ENCODE peak calls at places on chromosomes 13 and 19, in six cellular contexts. B is IMR-90, N is breast epithelium, I is mucosa of descending colon, A is astrocyte of the spinal cord, P is foreskin fibroblast. H is an unnamed sample.

GRCh38 chr19:32311371-32311770 is 34.0 kb upstream of the ZNF507 start:
- DNase-seq in I (no peak), B (no peak), A (no peak), P (no peak), N (no peak), H (no peak)

GRCh38 chr13:74683411-74683810 is 549.2 kb upstream of the KLF12 start:
- DNase-seq in I (no peak), A (no peak), P (no peak), N (no peak), B (no peak), H (no peak)

GRCh38 chr13:113411216-113412023 is 41.9 kb downstream of the ADPRHL1 start:
- DNase-seq in P (peak), I (peak), A (peak), B (peak), N (no peak), H (peak)

GRCh38 chr13:26186995-26187394 is 35.1 kb downstream of the RNF6 start:
- DNase-seq in N (no peak), B (no peak), P (peak), A (no peak), I (peak), H (no peak)

GRCh38 chr13:26061947-26062346 is 10.1 kb upstream of the SHISA2 start:
- DNase-seq in A (peak), B (peak), I (no peak), N (no peak), P (peak), H (peak)

GRCh38 chr19:17424743-17425365 is 5.0 kb downstream of the MVB12A start:
- DNase-seq in B (peak), I (no peak), N (no peak), P (peak), A (peak), H (no peak)

GRCh38 chr19:1063030-1063908 is 3.7 kb upstream of the ARHGAP45 start:
- DNase-seq in I (peak), P (no peak), B (no peak), N (no peak), A (no peak), H (no peak)

GRCh38 chr19:28292822-28293500 is 920.0 kb downstream of the UQCRFS1 start:
- DNase-seq in I (no peak), B (no peak), A (no peak), P (peak), N (no peak), H (no peak)

GRCh38 chr19:17448190-17448967 is at the start of gene TMEM221:
- DNase-seq in N (no peak), P (peak), B (no peak), A (no peak), I (peak), H (no peak)

GRCh38 chr19:5287066-5287465 is 53.5 kb downstream of the PTPRS start:
- DNase-seq in N (no peak), B (no peak), P (no peak), I (no peak), A (no peak), H (no peak)

GRCh38 chr13:30739646-30740642 is 4.6 kb downstream of the ALOX5AP start:
- DNase-seq in B (peak), I (no peak), N (no peak), P (peak), A (peak), H (peak)

GRCh38 chr13:76854894-76855293 is 31.3 kb downstream of the KCTD12 start:
- DNase-seq in A (peak), P (peak), B (peak), N (no peak), I (no peak), H (no peak)

GRCh38 chr13:33644607-33645543 is 173.1 kb upstream of the RFC3 start:
- DNase-seq in A (no peak), P (peak), B (peak), N (no peak), I (no peak), H (no peak)

GRCh38 chr19:5534787-5535586 is 32.8 kb downstream of the TINCR start:
- DNase-seq in B (peak), I (no peak), P (peak), A (no peak), N (no peak), H (no peak)

GRCh38 chr13:101454767-101455166 is 2.3 kb downstream of the ITGBL1 start:
- DNase-seq in N (no peak), B (peak), P (peak), I (no peak), A (peak), H (no peak)

GRCh38 chr13:46553886-46554855 is 1.2 kb downstream of the LRCH1 start:
- DNase-seq in P (peak), B (peak), I (peak), N (peak), A (peak), H (no peak)

GRCh38 chr13:111610879-111611278 is 290.4 kb downstream of the TEX29 start:
- DNase-seq in B (no peak), A (no peak), P (no peak), I (no peak), N (no peak), H (no peak)

GRCh38 chr13:52991344-52992020 is 37.1 kb upstream of the OLFM4 start:
- DNase-seq in A (no peak), B (no peak), P (no peak), N (no peak), I (no peak), H (no peak)

DNA sequence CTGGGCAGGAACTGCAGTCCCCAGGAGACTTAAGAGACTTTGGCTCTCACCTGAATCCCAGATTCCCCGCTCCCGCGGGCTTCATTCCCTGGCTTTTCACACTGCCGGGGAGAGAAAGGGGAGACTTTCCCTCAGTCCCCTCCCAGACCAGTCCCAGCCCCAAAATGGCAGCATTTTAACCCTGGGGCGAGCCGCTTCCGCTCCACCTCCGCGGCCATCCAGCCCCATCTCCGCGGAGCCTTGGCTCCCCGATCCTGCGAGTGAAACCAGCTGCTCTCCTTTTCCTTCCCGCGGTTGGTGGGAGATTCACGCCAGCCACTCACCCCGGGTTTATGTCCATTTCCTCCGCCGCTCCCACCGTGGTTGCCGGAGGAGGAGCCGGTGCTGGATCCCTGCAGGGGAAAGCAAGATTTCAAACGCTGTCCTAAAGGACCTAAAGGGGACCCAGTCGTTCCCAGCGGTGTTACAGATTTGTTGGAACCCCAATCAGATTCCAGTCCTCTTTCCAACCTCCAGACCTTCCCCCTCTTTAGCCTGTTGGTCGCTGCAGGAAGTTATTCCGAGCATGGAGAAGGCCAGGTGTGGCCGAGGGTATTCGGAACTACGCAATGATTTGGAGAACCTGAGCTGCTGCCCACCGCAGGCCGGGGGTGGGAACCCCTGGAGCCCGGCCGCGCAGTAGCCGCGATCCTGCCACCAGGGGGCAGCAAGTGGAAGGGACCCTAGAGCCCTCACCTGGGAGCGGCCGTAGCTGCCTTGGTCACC is 3.4 kb downstream of the DMKN start:
- DNase-seq in A (peak), B (peak), I (peak), P (peak), N (peak), H (no peak)
- H3K4me3 ChIP-seq in A (no peak), B (peak), I (no peak), P (peak), N (peak), H (peak)

GRCh38 chr13:99856021-99856420 is 115.5 kb downstream of the ZIC5 start:
- DNase-seq in B (no peak), A (no peak), N (no peak), P (no peak), I (no peak), H (no peak)

GRCh38 chr13:99862243-99862642 is 109.3 kb downstream of the ZIC5 start:
- DNase-seq in B (no peak), I (no peak), P (no peak), N (no peak), A (no peak), H (no peak)

GRCh38 chr13:99857738-99858137 is 113.8 kb downstream of the ZIC5 start:
- DNase-seq in N (no peak), B (no peak), P (no peak), I (no peak), A (no peak), H (no peak)

GRCh38 chr13:99860736-99861135 is 110.8 kb downstream of the ZIC5 start:
- DNase-seq in N (no peak), I (no peak), B (no peak), P (no peak), A (no peak), H (no peak)

GRCh38 chr13:99859178-99860177 is 112.1 kb downstream of the ZIC5 start:
- DNase-seq in N (no peak), A (no peak), I (peak), P (no peak), B (no peak), H (no peak)
- H3K4me3 ChIP-seq in N (no peak), A (no peak), I (no peak), P (no peak), B (no peak), H (no peak)

GRCh38 chr13:48585456-48585840 is 52.6 kb upstream of the RCBTB2 start:
- DNase-seq in N (peak), P (peak), I (peak), B (no peak), A (peak), H (peak)
- H3K4me3 ChIP-seq in N (no peak), P (no peak), I (no peak), B (no peak), A (no peak), H (no peak)

GRCh38 chr13:39894586-39894985 is 239.1 kb downstream of the COG6 start:
- DNase-seq in B (no peak), A (peak), N (no peak), P (no peak), I (no peak), H (no peak)
- H3K4me3 ChIP-seq in B (no peak), A (no peak), N (no peak), P (no peak), I (no peak), H (no peak)

DNA sequence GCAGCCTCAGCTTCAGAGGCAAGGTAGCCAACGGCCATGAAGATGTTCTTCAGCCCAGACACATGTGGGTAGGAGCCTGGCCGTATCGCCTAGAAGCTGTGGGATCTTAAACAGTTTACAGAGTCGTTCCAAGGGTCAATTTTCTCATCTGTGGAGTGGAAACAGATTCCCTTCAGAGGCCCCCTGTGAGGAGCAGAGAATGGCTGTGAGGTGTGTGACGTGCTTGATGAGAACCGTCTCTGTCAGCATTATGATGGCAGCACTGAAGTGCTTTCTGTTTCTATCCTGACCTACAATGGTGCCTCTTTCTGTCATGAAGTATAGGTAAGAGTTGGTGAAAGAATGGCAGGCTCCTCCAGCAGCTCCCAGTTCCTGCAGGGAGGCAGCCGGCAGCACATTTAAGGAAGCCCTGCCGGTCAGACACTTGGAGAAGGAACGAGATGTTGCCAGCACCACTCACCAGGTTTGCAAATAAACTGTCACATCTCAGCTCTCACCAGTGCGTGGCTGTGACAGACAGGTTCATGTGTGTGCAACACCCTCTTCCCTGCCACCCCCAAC is 277.3 kb downstream of the FOXO1 start:
- DNase-seq in A (peak), I (no peak), N (no peak), B (no peak), P (no peak), H (no peak)
- H3K4me3 ChIP-seq in A (no peak), I (no peak), N (no peak), B (no peak), P (no peak), H (no peak)

GRCh38 chr19:54882758-54883157 is 8.7 kb downstream of the FCAR start:
- DNase-seq in N (no peak), A (no peak), I (no peak), B (no peak), P (no peak), H (no peak)
- H3K4me3 ChIP-seq in N (no peak), A (no peak), I (no peak), B (no peak), P (no peak), H (no peak)

GRCh38 chr19:10010939-10011338 is 635 bp upstream of the COL5A3 start:
- DNase-seq in P (no peak), I (no peak), B (no peak), N (no peak), A (no peak), H (no peak)

GRCh38 chr19:10009714-10010224 is 535 bp downstream of the COL5A3 start:
- DNase-seq in I (no peak), P (peak), A (no peak), N (no peak), B (no peak), H (no peak)

GRCh38 chr19:10007811-10008211 is 2.5 kb downstream of the COL5A3 start:
- DNase-seq in N (no peak), A (peak), I (no peak), B (peak), P (peak), H (peak)

GRCh38 chr19:10010247-10010691 is at the start of gene COL5A3:
- DNase-seq in A (no peak), B (peak), N (no peak), P (peak), I (peak), H (no peak)

DNA sequence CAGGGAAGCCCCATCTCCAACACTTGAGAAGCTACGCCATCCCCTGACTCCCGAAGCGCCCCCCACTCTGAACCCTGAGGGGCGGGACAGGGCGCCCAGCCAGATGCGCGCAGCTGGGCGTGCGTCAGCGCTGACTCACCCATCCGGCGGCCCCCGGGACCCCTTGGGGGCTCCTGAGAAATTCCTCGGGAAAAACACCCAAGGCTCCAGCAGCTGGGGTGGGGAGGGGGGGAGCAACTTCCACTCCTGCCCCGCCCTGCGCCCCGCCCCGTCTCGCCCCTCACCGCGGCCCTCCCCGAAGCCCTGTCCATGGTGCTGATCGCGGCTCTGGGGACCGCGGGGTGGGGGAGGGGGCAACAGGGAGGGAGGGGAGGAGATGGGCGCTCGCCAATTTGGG is 1.0 kb downstream of the COL5A3 start:
- DNase-seq in N (no peak), P (peak), B (peak), I (peak), A (peak), H (peak)
- H3K4me3 ChIP-seq in N (peak), P (peak), B (no peak), I (no peak), A (no peak), H (peak)

DNA sequence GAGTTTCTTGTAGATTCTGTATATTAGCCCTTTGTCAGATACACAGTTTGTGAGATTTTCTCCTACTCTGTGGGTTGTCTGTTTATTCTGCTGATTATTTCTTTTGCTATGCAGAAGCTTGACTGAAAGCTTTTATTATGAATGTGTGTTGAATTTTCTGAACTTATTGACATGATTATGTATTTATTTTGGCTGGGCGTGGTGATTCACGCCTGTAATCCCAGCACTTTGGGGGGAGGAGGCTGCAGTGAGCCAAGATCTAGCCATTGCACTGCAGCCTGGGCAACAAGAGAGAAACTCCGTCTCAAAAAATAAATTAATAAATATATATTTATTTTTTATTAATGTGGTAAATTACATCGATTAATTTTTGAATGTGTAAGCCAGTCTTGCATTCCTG is 78.9 kb downstream of the DNAJC15 start:
- DNase-seq in N (no peak), B (no peak), I (no peak), P (no peak), A (no peak), H (no peak)
- H3K4me3 ChIP-seq in N (no peak), B (no peak), I (no peak), P (no peak), A (no peak), H (no peak)

DNA sequence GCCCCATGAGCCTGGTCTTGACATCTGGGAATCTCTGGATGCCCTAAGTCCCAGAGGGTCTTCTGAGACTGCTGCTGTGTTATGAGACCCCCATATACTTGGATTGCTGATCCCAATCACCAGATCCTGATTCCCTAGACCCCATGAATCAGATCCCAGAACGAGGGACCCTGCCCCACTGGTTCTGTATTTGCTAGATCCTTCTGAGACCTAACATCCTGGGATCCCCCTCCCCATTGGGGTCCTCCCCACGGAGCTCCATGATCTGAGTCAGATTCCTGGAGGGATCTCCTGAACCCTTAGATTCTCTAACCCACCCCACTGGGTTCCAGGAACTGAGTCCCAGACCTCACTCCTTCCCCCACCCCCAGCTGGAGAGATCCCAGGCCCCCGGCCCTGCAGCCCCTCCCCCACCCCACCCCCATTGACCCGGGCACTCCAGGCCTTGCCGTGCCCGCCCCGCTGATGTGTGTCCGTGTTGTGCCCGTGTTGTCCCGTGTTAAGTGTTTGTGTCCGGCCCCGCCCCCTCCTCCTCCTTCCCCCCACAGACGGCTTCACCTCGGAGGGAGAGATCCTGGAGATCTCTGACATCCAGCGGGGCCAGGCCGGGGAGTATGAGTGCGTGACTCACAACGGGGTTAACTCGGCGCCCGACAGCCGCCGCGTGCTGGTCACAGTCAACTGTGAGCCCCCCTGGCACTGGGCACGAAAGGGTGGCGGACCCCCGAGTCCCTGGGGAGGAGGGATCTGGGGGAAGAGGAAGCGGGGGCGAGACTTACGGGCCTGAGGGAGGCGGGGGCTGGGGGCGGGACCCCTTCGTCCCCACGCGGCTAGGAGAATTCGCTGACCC is 15.0 kb downstream of the IGLON5 start:
- DNase-seq in B (no peak), A (no peak), P (no peak), I (no peak), N (no peak), H (no peak)
- H3K4me3 ChIP-seq in B (no peak), A (no peak), P (no peak), I (no peak), N (no peak), H (peak)

H was measured in skeletal muscle cell.